ENCODE peak calls at places on chromosome 17, in four cellular contexts. D is heart right ventricle; Q is Calu3; Y is stimulated activated CD4-positive, alpha-beta T cell treated with anti-CD3 and anti-CD28 coated beads, Interleukin-2, amount 100 ng/mL, for 24 hours. P is an unnamed sample.
A peak's percentile ranks its signal among the peaks of the same experiment; 100 is the strongest.

GRCh38 chr17:39208893-39209292 is 8.8 kb downstream of the RPL19 start:
- DNase-seq in Y (no peak), Q (peak; percentile 73), D (no peak), P (no peak)

GRCh38 chr17:7717756-7718350 is 309 bp downstream of the DNAH2 start:
- DNase-seq in Y (no peak), D (no peak), Q (no peak), P (no peak)

GRCh38 chr17:64572682-64573154 is 65.9 kb downstream of the CEP95 start:
- DNase-seq in D (no peak), Q (no peak), Y (no peak), P (no peak)

GRCh38 chr17:7004398-7005253 is 7.8 kb upstream of the RNASEK start:
- DNase-seq in Y (no peak), Q (peak; percentile 45), D (no peak), P (no peak)

GRCh38 chr17:74840989-74841666 is 18.6 kb downstream of the GRIN2C start:
- DNase-seq in Q (no peak), Y (no peak), D (peak; percentile 69), P (peak; percentile 55)

GRCh38 chr17:30950669-30951399 is 20.0 kb upstream of the RNF135 start:
- DNase-seq in D (peak; percentile 62), Q (peak; percentile 45), Y (no peak), P (no peak)

GRCh38 chr17:78325076-78325712 is 34.7 kb downstream of the SOCS3 start:
- DNase-seq in Y (no peak), Q (no peak), D (peak; percentile 72), P (no peak)

GRCh38 chr17:39792523-39793221 is 54.9 kb downstream of the GRB7 start:
- DNase-seq in Q (peak; percentile 45), D (no peak), Y (no peak), P (no peak)

GRCh38 chr17:40490289-40490853 is 11.1 kb downstream of the TNS4 start:
- DNase-seq in Y (no peak), D (peak; percentile 38), Q (no peak), P (peak; percentile 75)

GRCh38 chr17:31248986-31249385 is 48.1 kb downstream of the OMG start:
- DNase-seq in D (no peak), Y (no peak), Q (no peak), P (no peak)

GRCh38 chr17:80870401-80870800 is 121.2 kb upstream of the CHMP6 start:
- DNase-seq in Q (no peak), D (no peak), Y (no peak), P (no peak)

GRCh38 chr17:63358111-63358839 is 87.8 kb downstream of the CYB561 start:
- DNase-seq in Y (no peak), D (no peak), Q (no peak), P (no peak)

GRCh38 chr17:63345598-63345997 is 100.5 kb downstream of the CYB561 start:
- DNase-seq in D (no peak), Q (no peak), Y (no peak), P (no peak)

GRCh38 chr17:13297198-13297597 is 279.4 kb upstream of the ELAC2 start:
- DNase-seq in Y (no peak), Q (no peak), D (no peak), P (no peak)

GRCh38 chr17:6592193-6592592 is 35.8 kb upstream of the PITPNM3 start:
- DNase-seq in Q (peak; percentile 11), D (no peak), Y (no peak), P (no peak)

GRCh38 chr17:12342609-12343248 is 322.1 kb downstream of the MAP2K4 start:
- DNase-seq in D (no peak), Y (no peak), Q (peak; percentile 31), P (no peak)

GRCh38 chr17:42673885-42674754 is 2.7 kb downstream of the PLEKHH3 start:
- DNase-seq in Q (peak; percentile 60), Y (no peak), D (peak; percentile 81), P (peak; percentile 89)

GRCh38 chr17:4623249-4623648 is 18.2 kb downstream of the ALOX15 start:
- DNase-seq in D (no peak), Q (no peak), Y (no peak), P (no peak)

P was measured in ovary.